ENCODE peak calls at places on chromosome 4, in ten cellular contexts. H is fibroblast of pulmonary artery; G is aorta; K is hippocampal formation; C is iPS-NIHi11; B is A549; E is astrocyte of the spinal cord; U is caudate nucleus; M is bronchial epithelial cell; D is effector memory CD4-positive, alpha-beta T cell. F is an unnamed sample.

GRCh38 chr4:95431678-95432077 is 117.1 kb downstream of the UNC5C start:
- DNase-seq in U (no peak), B (no peak), K (no peak), G (no peak), M (no peak), E (no peak), D (no peak), C (no peak), H (no peak), F (no peak)

GRCh38 chr4:166594326-166594946 is 639.9 kb downstream of the SPOCK3 start:
- DNase-seq in D (no peak), U (no peak), G (no peak), K (no peak), H (peak; percentile 74), M (peak; percentile 59), E (peak; percentile 64), B (peak; percentile 15), C (peak; percentile 76), F (peak; percentile 50)

GRCh38 chr4:608236-608635 is 17.1 kb upstream of the PDE6B start:
- DNase-seq in B (no peak), E (no peak), H (no peak), G (no peak), U (no peak), D (no peak), C (no peak), K (no peak), M (no peak), F (no peak)

GRCh38 chr4:22514001-22514400 is 1.9 kb downstream of the ADGRA3 start:
- DNase-seq in D (no peak), C (no peak), U (no peak), G (no peak), H (peak; percentile 40), M (no peak), K (no peak), E (peak; percentile 71), B (peak; percentile 6), F (peak; percentile 36)

GRCh38 chr4:142347241-142347640 is 498.9 kb downstream of the INPP4B start:
- DNase-seq in C (no peak), G (no peak), D (no peak), E (peak; percentile 29), M (peak; percentile 84), U (no peak), H (peak; percentile 39), K (no peak), B (no peak), F (peak; percentile 73)

GRCh38 chr4:168787334-168787733 is 222.7 kb downstream of the CBR4 start:
- DNase-seq in K (no peak), D (no peak), B (no peak), G (no peak), M (no peak), C (no peak), E (no peak), U (no peak), H (no peak), F (no peak)

GRCh38 chr4:956531-957230 is 16.7 kb downstream of the DGKQ start:
- DNase-seq in D (no peak), E (no peak), G (peak; percentile 35), M (no peak), U (no peak), H (no peak), K (no peak), B (no peak), C (peak; percentile 17), F (no peak)

GRCh38 chr4:139299536-139299935 is 1.8 kb upstream of the NAA15 start:
- DNase-seq in G (no peak), H (no peak), C (no peak), B (no peak), U (no peak), E (no peak), K (no peak), D (no peak), M (peak; percentile 57), F (no peak)

GRCh38 chr4:157265281-157265680 is 44.8 kb downstream of the GRIA2 start:
- DNase-seq in M (peak; percentile 39), E (peak; percentile 44), B (no peak), U (no peak), H (peak; percentile 7), K (no peak), G (no peak), C (peak; percentile 56), D (no peak), F (peak; percentile 1)

GRCh38 chr4:123235431-123235830 is 161.2 kb upstream of the SPRY1 start:
- DNase-seq in B (no peak), K (no peak), H (peak; percentile 32), D (no peak), U (no peak), M (no peak), G (no peak), C (peak; percentile 18), E (peak; percentile 38), F (peak; percentile 66)

GRCh38 chr4:17647927-17648326 is 33.5 kb downstream of the MED28 start:
- DNase-seq in C (peak; percentile 33), G (no peak), H (no peak), K (no peak), M (no peak), B (no peak), U (no peak), E (no peak), D (no peak), F (no peak)

GRCh38 chr4:48748949-48749596 is 31.0 kb downstream of the FRYL start:
- DNase-seq in G (no peak), H (peak; percentile 57), K (no peak), C (no peak), D (no peak), E (no peak), M (peak; percentile 27), U (no peak), B (no peak), F (peak; percentile 40)

GRCh38 chr4:1880332-1880731 is 9.1 kb downstream of the NSD2 start:
- DNase-seq in G (no peak), K (no peak), H (no peak), C (no peak), E (peak; percentile 11), M (no peak), B (no peak), U (no peak), D (no peak), F (no peak)

GRCh38 chr4:78578674-78579430 is 27.3 kb downstream of the ANXA3 start:
- DNase-seq in M (no peak), K (no peak), U (no peak), C (no peak), B (no peak), E (no peak), D (no peak), H (no peak), G (no peak), F (no peak)

GRCh38 chr4:151035321-151035720 is 20.2 kb upstream of the LRBA start:
- DNase-seq in U (no peak), D (no peak), G (no peak), K (no peak), B (no peak), E (no peak), M (peak; percentile 67), H (no peak), C (peak; percentile 49), F (no peak)

GRCh38 chr4:1172971-1173757 is 781 bp upstream of the SPON2 start:
- DNase-seq in G (no peak), K (no peak), C (no peak), E (peak; percentile 66), U (no peak), B (peak; percentile 56), H (peak; percentile 54), M (no peak), D (no peak), F (peak; percentile 93)

GRCh38 chr4:107283587-107284559 is 247.8 kb upstream of the DKK2 start:
- DNase-seq in D (no peak), G (no peak), H (peak; percentile 70), E (peak; percentile 95), U (no peak), C (peak; percentile 17), B (no peak), K (no peak), M (peak; percentile 96), F (peak; percentile 64)

GRCh38 chr4:134548052-134548628 is 346.6 kb upstream of the PABPC4L start:
- DNase-seq in M (no peak), D (no peak), H (no peak), K (no peak), E (no peak), B (no peak), C (no peak), G (no peak), U (no peak), F (no peak)

GRCh38 chr4:152535236-152535902 is 523 bp downstream of the FBXW7 start:
- DNase-seq in G (peak; percentile 52), C (peak; percentile 31), U (no peak), D (peak; percentile 14), B (no peak), M (no peak), K (peak; percentile 51), E (no peak), H (no peak), F (no peak)

GRCh38 chr4:71029504-71029903 is 36.1 kb downstream of the DCK start:
- DNase-seq in K (no peak), H (no peak), E (no peak), G (no peak), M (no peak), D (no peak), B (no peak), U (no peak), C (peak; percentile 10), F (no peak)

GRCh38 chr4:88938138-88938537 is 118.8 kb downstream of the FAM13A start:
- DNase-seq in C (no peak), U (no peak), K (no peak), G (no peak), B (no peak), H (peak; percentile 96), D (no peak), E (peak; percentile 89), M (peak; percentile 99), F (peak; percentile 96)

GRCh38 chr4:137576437-137576836 is 44.1 kb upstream of the PCDH18 start:
- DNase-seq in D (no peak), M (no peak), B (no peak), H (peak; percentile 34), C (no peak), E (no peak), G (no peak), K (no peak), U (no peak), F (no peak)

GRCh38 chr4:152206185-152206584 is 329.7 kb downstream of the FBXW7 start:
- DNase-seq in G (no peak), M (no peak), D (no peak), E (no peak), B (no peak), H (no peak), K (no peak), U (no peak), C (no peak), F (no peak)